ENCODE peak calls at places on chromosomes 1 and 21, in five cellular contexts. One of them, this sample, is unnamed.

GRCh38 chr21:46156378-46156645 is 933 bp upstream of the FTCD start:
- DNase-seq in tibial nerve: peak; percentile 5
- DNase-seq in body of pancreas: no peak
- DNase-seq in colonic mucosa: no peak
- DNase-seq in esophagus squamous epithelium: no peak
- DNase-seq in this sample: no peak

GRCh38 chr1:5436808-5437207 is 555.4 kb downstream of the NPHP4 start:
- DNase-seq in colonic mucosa: no peak
- DNase-seq in tibial nerve: no peak
- DNase-seq in esophagus squamous epithelium: no peak
- DNase-seq in body of pancreas: no peak
- DNase-seq in this sample: no peak

GRCh38 chr1:96973605-96974004 is 252.0 kb downstream of the PTBP2 start:
- DNase-seq in body of pancreas: peak; percentile 7
- DNase-seq in colonic mucosa: no peak
- DNase-seq in esophagus squamous epithelium: no peak
- DNase-seq in tibial nerve: no peak
- DNase-seq in this sample: no peak

GRCh38 chr1:17400725-17401341 is 28.8 kb downstream of the PADI6 start:
- DNase-seq in tibial nerve: no peak
- DNase-seq in colonic mucosa: no peak
- DNase-seq in esophagus squamous epithelium: no peak
- DNase-seq in body of pancreas: no peak
- DNase-seq in this sample: no peak

GRCh38 chr21:39676054-39676771 is 63.5 kb downstream of the B3GALT5 start:
- DNase-seq in esophagus squamous epithelium: no peak
- DNase-seq in tibial nerve: no peak
- DNase-seq in body of pancreas: peak; percentile 57
- DNase-seq in colonic mucosa: no peak
- DNase-seq in this sample: no peak

GRCh38 chr1:241473026-241473425 is 46.5 kb downstream of the FH start:
- DNase-seq in tibial nerve: no peak
- DNase-seq in colonic mucosa: no peak
- DNase-seq in body of pancreas: no peak
- DNase-seq in esophagus squamous epithelium: no peak
- DNase-seq in this sample: no peak

GRCh38 chr1:63903947-63904346 is 130.1 kb downstream of the ROR1 start:
- DNase-seq in tibial nerve: no peak
- DNase-seq in colonic mucosa: no peak
- DNase-seq in esophagus squamous epithelium: no peak
- DNase-seq in body of pancreas: no peak
- DNase-seq in this sample: no peak

GRCh38 chr1:178931843-178932551 is 61.1 kb upstream of the ANGPTL1 start:
- DNase-seq in esophagus squamous epithelium: no peak
- DNase-seq in colonic mucosa: peak; percentile 57
- DNase-seq in body of pancreas: peak; percentile 68
- DNase-seq in tibial nerve: peak; percentile 73
- DNase-seq in this sample: peak; percentile 66

GRCh38 chr1:64136296-64136695 is 67.1 kb upstream of the UBE2U start:
- DNase-seq in tibial nerve: no peak
- DNase-seq in body of pancreas: no peak
- DNase-seq in colonic mucosa: no peak
- DNase-seq in esophagus squamous epithelium: no peak
- DNase-seq in this sample: no peak

GRCh38 chr1:117093870-117094621 is 27.5 kb downstream of the TRIM45 start:
- DNase-seq in tibial nerve: no peak
- DNase-seq in esophagus squamous epithelium: no peak
- DNase-seq in colonic mucosa: no peak
- DNase-seq in body of pancreas: no peak
- DNase-seq in this sample: peak; percentile 31

GRCh38 chr1:156480411-156481192 is 20.0 kb downstream of the MEF2D start:
- DNase-seq in esophagus squamous epithelium: no peak
- DNase-seq in colonic mucosa: no peak
- DNase-seq in tibial nerve: no peak
- DNase-seq in body of pancreas: peak; percentile 48
- DNase-seq in this sample: no peak

GRCh38 chr1:20932437-20932977 is 145.4 kb upstream of the HP1BP3 start:
- DNase-seq in tibial nerve: no peak
- DNase-seq in body of pancreas: no peak
- DNase-seq in esophagus squamous epithelium: no peak
- DNase-seq in colonic mucosa: no peak
- DNase-seq in this sample: no peak

GRCh38 chr1:158112994-158113758 is 67.5 kb upstream of the CD1D start:
- DNase-seq in colonic mucosa: peak; percentile 42
- DNase-seq in esophagus squamous epithelium: no peak
- DNase-seq in body of pancreas: peak; percentile 10
- DNase-seq in tibial nerve: no peak
- DNase-seq in this sample: no peak

GRCh38 chr21:34965200-34966174 is 83.6 kb downstream of the RUNX1 start:
- DNase-seq in body of pancreas: no peak
- DNase-seq in esophagus squamous epithelium: no peak
- DNase-seq in colonic mucosa: no peak
- DNase-seq in tibial nerve: no peak
- DNase-seq in this sample: no peak

GRCh38 chr1:11523746-11524464 is 45.0 kb downstream of the DISP3 start:
- DNase-seq in colonic mucosa: no peak
- DNase-seq in tibial nerve: no peak
- DNase-seq in body of pancreas: no peak
- DNase-seq in esophagus squamous epithelium: no peak
- DNase-seq in this sample: no peak

GRCh38 chr1:232591344-232591743 is 38.6 kb downstream of the SIPA1L2 start:
- DNase-seq in body of pancreas: no peak
- DNase-seq in esophagus squamous epithelium: no peak
- DNase-seq in colonic mucosa: no peak
- DNase-seq in tibial nerve: no peak
- DNase-seq in this sample: no peak

GRCh38 chr1:20771780-20772179 is 15.3 kb downstream of the HP1BP3 start:
- DNase-seq in colonic mucosa: no peak
- DNase-seq in body of pancreas: no peak
- DNase-seq in tibial nerve: no peak
- DNase-seq in esophagus squamous epithelium: no peak
- DNase-seq in this sample: no peak

GRCh38 chr1:56378376-56379070 is 200.8 kb downstream of the PLPP3 start:
- DNase-seq in colonic mucosa: no peak
- DNase-seq in body of pancreas: no peak
- DNase-seq in esophagus squamous epithelium: no peak
- DNase-seq in tibial nerve: no peak
- DNase-seq in this sample: no peak

GRCh38 chr1:118944133-118944532 is 44.0 kb downstream of the TBX15 start:
- DNase-seq in esophagus squamous epithelium: no peak
- DNase-seq in tibial nerve: no peak
- DNase-seq in colonic mucosa: no peak
- DNase-seq in body of pancreas: no peak
- DNase-seq in this sample: no peak

GRCh38 chr1:42419449-42419848 is 36.4 kb downstream of the ZMYND12 start:
- DNase-seq in tibial nerve: no peak
- DNase-seq in body of pancreas: no peak
- DNase-seq in esophagus squamous epithelium: no peak
- DNase-seq in colonic mucosa: no peak
- DNase-seq in this sample: no peak

GRCh38 chr1:224170748-224171478 is 12.1 kb upstream of the DEGS1 start:
- DNase-seq in colonic mucosa: no peak
- DNase-seq in esophagus squamous epithelium: no peak
- DNase-seq in tibial nerve: no peak
- DNase-seq in body of pancreas: peak; percentile 43
- DNase-seq in this sample: peak; percentile 34

GRCh38 chr1:205658943-205659581 is 21.2 kb downstream of the SLC45A3 start:
- DNase-seq in tibial nerve: peak; percentile 67
- DNase-seq in colonic mucosa: peak; percentile 82
- DNase-seq in body of pancreas: peak; percentile 83
- DNase-seq in esophagus squamous epithelium: no peak
- DNase-seq in this sample: peak; percentile 77

GRCh38 chr1:57796609-57797008 is 372.7 kb upstream of the DAB1 start:
- DNase-seq in tibial nerve: no peak
- DNase-seq in colonic mucosa: no peak
- DNase-seq in body of pancreas: no peak
- DNase-seq in esophagus squamous epithelium: no peak
- DNase-seq in this sample: no peak

GRCh38 chr1:209593747-209594146 is 10.2 kb downstream of the CAMK1G start:
- DNase-seq in body of pancreas: no peak
- DNase-seq in colonic mucosa: no peak
- DNase-seq in tibial nerve: no peak
- DNase-seq in esophagus squamous epithelium: no peak
- DNase-seq in this sample: no peak

GRCh38 chr1:61301824-61302652 is 219.7 kb downstream of the NFIA start:
- DNase-seq in colonic mucosa: no peak
- DNase-seq in tibial nerve: no peak
- DNase-seq in esophagus squamous epithelium: no peak
- DNase-seq in body of pancreas: peak; percentile 43
- DNase-seq in this sample: no peak

GRCh38 chr1:159208460-159208825 is 3.8 kb downstream of the ACKR1 start:
- DNase-seq in tibial nerve: no peak
- DNase-seq in body of pancreas: no peak
- DNase-seq in esophagus squamous epithelium: no peak
- DNase-seq in colonic mucosa: no peak
- DNase-seq in this sample: no peak

GRCh38 chr1:85326851-85327250 is 50.4 kb upstream of the BCL10 start:
- DNase-seq in tibial nerve: no peak
- DNase-seq in esophagus squamous epithelium: no peak
- DNase-seq in body of pancreas: no peak
- DNase-seq in colonic mucosa: no peak
- DNase-seq in this sample: no peak

GRCh38 chr1:85330206-85330605 is 53.8 kb upstream of the BCL10 start:
- DNase-seq in body of pancreas: no peak
- DNase-seq in esophagus squamous epithelium: no peak
- DNase-seq in tibial nerve: no peak
- DNase-seq in colonic mucosa: no peak
- DNase-seq in this sample: peak; percentile 52

GRCh38 chr1:85327759-85328158 is 51.3 kb upstream of the BCL10 start:
- DNase-seq in tibial nerve: no peak
- DNase-seq in esophagus squamous epithelium: no peak
- DNase-seq in body of pancreas: no peak
- DNase-seq in colonic mucosa: no peak
- DNase-seq in this sample: no peak

GRCh38 chr1:85330711-85331290 is 54.4 kb upstream of the BCL10 start:
- DNase-seq in colonic mucosa: no peak
- DNase-seq in esophagus squamous epithelium: no peak
- DNase-seq in body of pancreas: peak; percentile 47
- DNase-seq in tibial nerve: no peak
- DNase-seq in this sample: peak; percentile 65

GRCh38 chr1:85328713-85329376 is 52.4 kb upstream of the BCL10 start:
- DNase-seq in body of pancreas: peak; percentile 44
- DNase-seq in esophagus squamous epithelium: no peak
- DNase-seq in tibial nerve: no peak
- DNase-seq in colonic mucosa: no peak
- DNase-seq in this sample: peak; percentile 51
- H3K27ac ChIP-seq in body of pancreas: peak overlapping the region; percentile 52
- H3K27ac ChIP-seq in esophagus squamous epithelium: peak overlapping the region; percentile 82
- H3K27ac ChIP-seq in tibial nerve: no peak overlapping the region
- H3K27ac ChIP-seq in colonic mucosa: no peak overlapping the region
- H3K27ac ChIP-seq in this sample: peak overlapping the region; percentile 73

GRCh38 chr1:19478241-19478780 is 7.0 kb downstream of the CAPZB start:
- DNase-seq in tibial nerve: no peak
- DNase-seq in esophagus squamous epithelium: no peak
- DNase-seq in colonic mucosa: no peak
- DNase-seq in body of pancreas: no peak
- DNase-seq in this sample: no peak
- H3K36me3 ChIP-seq in tibial nerve: no peaks in the 10 kb centered on the region
- H3K36me3 ChIP-seq in esophagus squamous epithelium: no peaks in the 10 kb centered on the region
- H3K36me3 ChIP-seq in colonic mucosa: no peaks in the 10 kb centered on the region
- H3K36me3 ChIP-seq in body of pancreas: no peaks in the 10 kb centered on the region
- H3K36me3 ChIP-seq in this sample: peaks cover 11% of the 10 kb centered on the region

GRCh38 chr1:227355542-227356270 is 37.4 kb upstream of the CDC42BPA start:
- DNase-seq in colonic mucosa: no peak
- DNase-seq in esophagus squamous epithelium: no peak
- DNase-seq in body of pancreas: no peak
- DNase-seq in tibial nerve: no peak
- DNase-seq in this sample: no peak
- H3K27ac ChIP-seq in colonic mucosa: no peak overlapping the region
- H3K27ac ChIP-seq in esophagus squamous epithelium: no peak overlapping the region
- H3K27ac ChIP-seq in body of pancreas: no peak overlapping the region
- H3K27ac ChIP-seq in tibial nerve: no peak overlapping the region
- H3K27ac ChIP-seq in this sample: no peak overlapping the region

GRCh38 chr1:112594208-112594876 is 24.6 kb downstream of the ST7L start:
- DNase-seq in tibial nerve: no peak
- DNase-seq in esophagus squamous epithelium: no peak
- DNase-seq in body of pancreas: no peak
- DNase-seq in colonic mucosa: no peak
- DNase-seq in this sample: no peak
- H3K36me3 ChIP-seq in tibial nerve: peaks cover 4% of the 10 kb centered on the region
- H3K36me3 ChIP-seq in esophagus squamous epithelium: peaks cover 6% of the 10 kb centered on the region
- H3K36me3 ChIP-seq in body of pancreas: peaks cover 7% of the 10 kb centered on the region
- H3K36me3 ChIP-seq in colonic mucosa: no peaks in the 10 kb centered on the region
- H3K36me3 ChIP-seq in this sample: peaks cover 6% of the 10 kb centered on the region

GRCh38 chr1:207311888-207312603 is 9.4 kb upstream of the CD55 start:
- DNase-seq in esophagus squamous epithelium: no peak
- DNase-seq in tibial nerve: no peak
- DNase-seq in colonic mucosa: no peak
- DNase-seq in body of pancreas: no peak
- DNase-seq in this sample: no peak
- H3K27ac ChIP-seq in esophagus squamous epithelium: no peak overlapping the region
- H3K27ac ChIP-seq in tibial nerve: no peak overlapping the region
- H3K27ac ChIP-seq in colonic mucosa: no peak overlapping the region
- H3K27ac ChIP-seq in body of pancreas: no peak overlapping the region
- H3K27ac ChIP-seq in this sample: no peak overlapping the region

GRCh38 chr1:1040004-1040991 is 20.4 kb downstream of the AGRN start:
- DNase-seq in colonic mucosa: peak; percentile 82
- DNase-seq in tibial nerve: peak; percentile 59
- DNase-seq in esophagus squamous epithelium: no peak
- DNase-seq in body of pancreas: peak; percentile 80
- DNase-seq in this sample: peak; percentile 74
- H3K36me3 ChIP-seq in colonic mucosa: no peaks in the 10 kb centered on the region
- H3K36me3 ChIP-seq in tibial nerve: no peaks in the 10 kb centered on the region
- H3K36me3 ChIP-seq in esophagus squamous epithelium: no peaks in the 10 kb centered on the region
- H3K36me3 ChIP-seq in body of pancreas: no peaks in the 10 kb centered on the region
- H3K36me3 ChIP-seq in this sample: no peaks in the 10 kb centered on the region

GRCh38 chr1:172320723-172321122 is 99.8 kb upstream of the C1orf105 start:
- DNase-seq in colonic mucosa: no peak
- DNase-seq in tibial nerve: no peak
- DNase-seq in esophagus squamous epithelium: no peak
- DNase-seq in body of pancreas: no peak
- DNase-seq in this sample: no peak
- H3K27ac ChIP-seq in colonic mucosa: no peak overlapping the region
- H3K27ac ChIP-seq in tibial nerve: no peak overlapping the region
- H3K27ac ChIP-seq in esophagus squamous epithelium: peak overlapping the region; percentile 45
- H3K27ac ChIP-seq in body of pancreas: no peak overlapping the region
- H3K27ac ChIP-seq in this sample: peak overlapping the region; percentile 17

GRCh38 chr1:40982721-40983120 is 3.2 kb downstream of the CTPS1 start:
- DNase-seq in tibial nerve: no peak
- DNase-seq in body of pancreas: no peak
- DNase-seq in esophagus squamous epithelium: no peak
- DNase-seq in colonic mucosa: no peak
- DNase-seq in this sample: no peak

GRCh38 chr1:40984066-40984465 is 4.6 kb downstream of the CTPS1 start:
- DNase-seq in body of pancreas: no peak
- DNase-seq in tibial nerve: no peak
- DNase-seq in colonic mucosa: no peak
- DNase-seq in esophagus squamous epithelium: no peak
- DNase-seq in this sample: no peak

GRCh38 chr1:40983286-40983685 is 3.8 kb downstream of the CTPS1 start:
- DNase-seq in tibial nerve: no peak
- DNase-seq in colonic mucosa: no peak
- DNase-seq in esophagus squamous epithelium: no peak
- DNase-seq in body of pancreas: no peak
- DNase-seq in this sample: no peak

GRCh38 chr1:40985875-40986274 is 6.4 kb downstream of the CTPS1 start:
- DNase-seq in colonic mucosa: no peak
- DNase-seq in esophagus squamous epithelium: no peak
- DNase-seq in body of pancreas: no peak
- DNase-seq in tibial nerve: no peak
- DNase-seq in this sample: no peak

GRCh38 chr1:40984531-40984930 is 5.0 kb downstream of the CTPS1 start:
- DNase-seq in body of pancreas: no peak
- DNase-seq in esophagus squamous epithelium: no peak
- DNase-seq in tibial nerve: no peak
- DNase-seq in colonic mucosa: no peak
- DNase-seq in this sample: no peak
- H3K36me3 ChIP-seq in body of pancreas: no peaks in the 10 kb centered on the region
- H3K36me3 ChIP-seq in esophagus squamous epithelium: peaks cover 5% of the 10 kb centered on the region
- H3K36me3 ChIP-seq in tibial nerve: no peaks in the 10 kb centered on the region
- H3K36me3 ChIP-seq in colonic mucosa: peaks cover 8% of the 10 kb centered on the region
- H3K36me3 ChIP-seq in this sample: peaks cover 17% of the 10 kb centered on the region

This sample was measured in lung.